ENCODE peak calls at places on chromosome 19, in six cellular contexts. C, N, O, X, A and M are unnamed samples.

GRCh38 chr19:38805180-38805579 is 7.6 kb downstream of the LGALS4 start:
- DNase-seq in C (no peak), N (no peak), O (no peak), X (no peak), A (no peak), M (no peak)

GRCh38 chr19:11092181-11092538 is 2.9 kb downstream of the LDLR start:
- DNase-seq in C (no peak), N (peak; percentile 54), O (peak; percentile 30), X (peak; percentile 49), A (peak; percentile 44), M (no peak)

GRCh38 chr19:47471733-47472457 is at the start of gene SLC8A2:
- DNase-seq in C (peak; percentile 64), N (peak; percentile 61), O (peak; percentile 45), X (peak; percentile 55), A (peak; percentile 63), M (no peak)

GRCh38 chr19:1068111-1069001 is 1.4 kb downstream of the ARHGAP45 start:
- DNase-seq in C (peak; percentile 61), N (peak; percentile 55), O (peak; percentile 55), X (no peak), A (peak; percentile 57), M (peak; percentile 61)

GRCh38 chr19:44648536-44649370 is 5.0 kb downstream of the PVR start:
- DNase-seq in C (no peak), N (no peak), O (no peak), X (no peak), A (no peak), M (no peak)

GRCh38 chr19:30864460-30865215 is 484.6 kb downstream of the TSHZ3 start:
- DNase-seq in C (no peak), N (no peak), O (no peak), X (no peak), A (no peak), M (peak; percentile 21)

GRCh38 chr19:6739884-6740588 is 556 bp downstream of the TRIP10 start:
- DNase-seq in C (peak; percentile 63), N (peak; percentile 14), O (no peak), X (no peak), A (no peak), M (no peak)

GRCh38 chr19:10888421-10888866 is 17.1 kb downstream of the CARM1 start:
- DNase-seq in C (no peak), N (no peak), O (no peak), X (no peak), A (no peak), M (no peak)

GRCh38 chr19:18440421-18440877 is 2.5 kb upstream of the ISYNA1 start:
- DNase-seq in C (no peak), N (no peak), O (no peak), X (no peak), A (no peak), M (no peak)

GRCh38 chr19:2634960-2635359 is 67.5 kb downstream of the GNG7 start:
- DNase-seq in C (no peak), N (no peak), O (no peak), X (no peak), A (no peak), M (no peak)

GRCh38 chr19:56748443-56748842 is 76.9 kb upstream of the ZNF835 start:
- DNase-seq in C (no peak), N (no peak), O (no peak), X (no peak), A (no peak), M (no peak)

GRCh38 chr19:17902701-17903100 is 30.1 kb upstream of the CCDC124 start:
- DNase-seq in C (no peak), N (no peak), O (no peak), X (no peak), A (no peak), M (no peak)

GRCh38 chr19:55188620-55189019 is 8.5 kb upstream of the SYT5 start:
- DNase-seq in C (no peak), N (no peak), O (no peak), X (no peak), A (no peak), M (no peak)

GRCh38 chr19:42207767-42208259 is 9.7 kb downstream of the DEDD2 start:
- DNase-seq in C (no peak), N (no peak), O (no peak), X (no peak), A (no peak), M (no peak)

GRCh38 chr19:22595422-22595821 is 38.7 kb upstream of the ZNF492 start:
- DNase-seq in C (no peak), N (no peak), O (no peak), X (no peak), A (no peak), M (no peak)

GRCh38 chr19:38653028-38653571 is 5.7 kb downstream of the ACTN4 start:
- DNase-seq in C (no peak), N (no peak), O (no peak), X (no peak), A (no peak), M (no peak)

GRCh38 chr19:46404039-46404883 is 9.1 kb downstream of the CCDC8 start:
- DNase-seq in C (peak; percentile 48), N (no peak), O (no peak), X (no peak), A (no peak), M (peak; percentile 41)

GRCh38 chr19:51093510-51094345 is 11.0 kb upstream of the KLK14 start:
- DNase-seq in C (no peak), N (no peak), O (no peak), X (no peak), A (no peak), M (no peak)

GRCh38 chr19:49873834-49874233 is 3.3 kb downstream of the AKT1S1 start:
- DNase-seq in C (no peak), N (no peak), O (no peak), X (no peak), A (no peak), M (no peak)

GRCh38 chr19:45254044-45254531 is 3.0 kb downstream of the MARK4 start:
- DNase-seq in C (no peak), N (no peak), O (no peak), X (no peak), A (peak; percentile 6), M (no peak)

GRCh38 chr19:21841081-21841783 is 5.2 kb upstream of the ZNF43 start:
- DNase-seq in C (no peak), N (no peak), O (no peak), X (no peak), A (no peak), M (no peak)

GRCh38 chr19:40517248-40517647 is 50.4 kb downstream of the SPTBN4 start:
- DNase-seq in C (no peak), N (no peak), O (no peak), X (no peak), A (no peak), M (no peak)

GRCh38 chr19:45179848-45180370 is 1.3 kb downstream of the BLOC1S3 start:
- DNase-seq in C (no peak), N (no peak), O (no peak), X (no peak), A (no peak), M (no peak)

GRCh38 chr19:2546128-2547032 is 70.5 kb downstream of the GADD45B start:
- DNase-seq in C (peak; percentile 84), N (no peak), O (no peak), X (no peak), A (no peak), M (peak; percentile 92)

GRCh38 chr19:41702208-41702651 is 6.2 kb upstream of the CEACAM5 start:
- DNase-seq in C (no peak), N (no peak), O (no peak), X (no peak), A (no peak), M (no peak)

GRCh38 chr19:17109962-17110598 is 34.5 kb downstream of the MYO9B start:
- DNase-seq in C (peak; percentile 52), N (no peak), O (no peak), X (no peak), A (no peak), M (no peak)

GRCh38 chr19:7987084-7987768 is 18.2 kb downstream of the ELAVL1 start:
- DNase-seq in C (no peak), N (no peak), O (no peak), X (no peak), A (no peak), M (no peak)